ENCODE peak calls at places on chromosomes 13 and 19, in nine cellular contexts. One of them, this sample, is unnamed.

GRCh38 chr19:22945560-22945959 is 57.4 kb downstream of the ZNF728 start:
- DNase-seq in NB4: peak; percentile 62
- DNase-seq in WTC11: no peak
- DNase-seq in stimulated activated CD8-positive, alpha-beta memory T cell treated with anti-CD3 and anti-CD28 coated beads, Interleukin-7, amount 100 ng/mL, for 24 hours: no peak
- DNase-seq in activated naive CD4-positive, alpha-beta T cell treated with anti-CD3 and anti-CD28 coated beads, Interleukin-2, amount 50 U/mL, for 72 hours: no peak
- DNase-seq in bronchial epithelial cell: no peak
- DNase-seq in HAP-1: no peak
- DNase-seq in fibroblast of lung: peak; percentile 38
- DNase-seq in left colon: no peak
- DNase-seq in this sample: no peak

GRCh38 chr19:41217741-41218140 is 1.3 kb upstream of the AXL start:
- DNase-seq in fibroblast of lung: no peak
- DNase-seq in left colon: no peak
- DNase-seq in bronchial epithelial cell: no peak
- DNase-seq in HAP-1: no peak
- DNase-seq in activated naive CD4-positive, alpha-beta T cell treated with anti-CD3 and anti-CD28 coated beads, Interleukin-2, amount 50 U/mL, for 72 hours: no peak
- DNase-seq in WTC11: no peak
- DNase-seq in NB4: no peak
- DNase-seq in stimulated activated CD8-positive, alpha-beta memory T cell treated with anti-CD3 and anti-CD28 coated beads, Interleukin-7, amount 100 ng/mL, for 24 hours: no peak
- DNase-seq in this sample: no peak

GRCh38 chr19:3389876-3390361 is 23.5 kb downstream of the NFIC start:
- DNase-seq in HAP-1: no peak
- DNase-seq in activated naive CD4-positive, alpha-beta T cell treated with anti-CD3 and anti-CD28 coated beads, Interleukin-2, amount 50 U/mL, for 72 hours: no peak
- DNase-seq in bronchial epithelial cell: peak; percentile 22
- DNase-seq in fibroblast of lung: peak; percentile 70
- DNase-seq in WTC11: peak; percentile 58
- DNase-seq in stimulated activated CD8-positive, alpha-beta memory T cell treated with anti-CD3 and anti-CD28 coated beads, Interleukin-7, amount 100 ng/mL, for 24 hours: no peak
- DNase-seq in left colon: no peak
- DNase-seq in NB4: no peak
- DNase-seq in this sample: no peak

GRCh38 chr19:3969435-3970312 is 1.2 kb downstream of the DAPK3 start:
- DNase-seq in WTC11: peak; percentile 40
- DNase-seq in bronchial epithelial cell: peak; percentile 94
- DNase-seq in NB4: no peak
- DNase-seq in left colon: no peak
- DNase-seq in fibroblast of lung: peak; percentile 68
- DNase-seq in activated naive CD4-positive, alpha-beta T cell treated with anti-CD3 and anti-CD28 coated beads, Interleukin-2, amount 50 U/mL, for 72 hours: no peak
- DNase-seq in stimulated activated CD8-positive, alpha-beta memory T cell treated with anti-CD3 and anti-CD28 coated beads, Interleukin-7, amount 100 ng/mL, for 24 hours: no peak
- DNase-seq in HAP-1: peak; percentile 33
- DNase-seq in this sample: peak; percentile 62

GRCh38 chr13:64471916-64472315 is 2758.2 kb downstream of the PCDH9 start:
- DNase-seq in left colon: no peak
- DNase-seq in stimulated activated CD8-positive, alpha-beta memory T cell treated with anti-CD3 and anti-CD28 coated beads, Interleukin-7, amount 100 ng/mL, for 24 hours: no peak
- DNase-seq in fibroblast of lung: peak; percentile 76
- DNase-seq in HAP-1: peak; percentile 82
- DNase-seq in activated naive CD4-positive, alpha-beta T cell treated with anti-CD3 and anti-CD28 coated beads, Interleukin-2, amount 50 U/mL, for 72 hours: no peak
- DNase-seq in bronchial epithelial cell: peak; percentile 42
- DNase-seq in WTC11: no peak
- DNase-seq in NB4: peak; percentile 25
- DNase-seq in this sample: no peak

GRCh38 chr19:48915757-48916156 is 15.6 kb downstream of the NUCB1 start:
- DNase-seq in NB4: no peak
- DNase-seq in left colon: no peak
- DNase-seq in WTC11: no peak
- DNase-seq in HAP-1: no peak
- DNase-seq in activated naive CD4-positive, alpha-beta T cell treated with anti-CD3 and anti-CD28 coated beads, Interleukin-2, amount 50 U/mL, for 72 hours: no peak
- DNase-seq in bronchial epithelial cell: no peak
- DNase-seq in stimulated activated CD8-positive, alpha-beta memory T cell treated with anti-CD3 and anti-CD28 coated beads, Interleukin-7, amount 100 ng/mL, for 24 hours: no peak
- DNase-seq in fibroblast of lung: no peak
- DNase-seq in this sample: no peak

GRCh38 chr13:82878536-82878935 is 1003.7 kb downstream of the SLITRK1 start:
- DNase-seq in stimulated activated CD8-positive, alpha-beta memory T cell treated with anti-CD3 and anti-CD28 coated beads, Interleukin-7, amount 100 ng/mL, for 24 hours: no peak
- DNase-seq in WTC11: no peak
- DNase-seq in left colon: no peak
- DNase-seq in HAP-1: peak; percentile 14
- DNase-seq in fibroblast of lung: peak; percentile 22
- DNase-seq in NB4: no peak
- DNase-seq in bronchial epithelial cell: peak; percentile 35
- DNase-seq in activated naive CD4-positive, alpha-beta T cell treated with anti-CD3 and anti-CD28 coated beads, Interleukin-2, amount 50 U/mL, for 72 hours: no peak
- DNase-seq in this sample: no peak

GRCh38 chr13:51002736-51003135 is 93.1 kb downstream of the RNASEH2B start:
- DNase-seq in NB4: no peak
- DNase-seq in HAP-1: no peak
- DNase-seq in fibroblast of lung: no peak
- DNase-seq in activated naive CD4-positive, alpha-beta T cell treated with anti-CD3 and anti-CD28 coated beads, Interleukin-2, amount 50 U/mL, for 72 hours: no peak
- DNase-seq in bronchial epithelial cell: peak; percentile 8
- DNase-seq in stimulated activated CD8-positive, alpha-beta memory T cell treated with anti-CD3 and anti-CD28 coated beads, Interleukin-7, amount 100 ng/mL, for 24 hours: no peak
- DNase-seq in left colon: no peak
- DNase-seq in WTC11: no peak
- DNase-seq in this sample: no peak

GRCh38 chr19:16624236-16624635 is 3.8 kb downstream of the MED26 start:
- DNase-seq in activated naive CD4-positive, alpha-beta T cell treated with anti-CD3 and anti-CD28 coated beads, Interleukin-2, amount 50 U/mL, for 72 hours: no peak
- DNase-seq in bronchial epithelial cell: no peak
- DNase-seq in stimulated activated CD8-positive, alpha-beta memory T cell treated with anti-CD3 and anti-CD28 coated beads, Interleukin-7, amount 100 ng/mL, for 24 hours: no peak
- DNase-seq in NB4: no peak
- DNase-seq in WTC11: no peak
- DNase-seq in HAP-1: no peak
- DNase-seq in left colon: no peak
- DNase-seq in fibroblast of lung: no peak
- DNase-seq in this sample: no peak

GRCh38 chr19:1856698-1857603 is 6.4 kb downstream of the KLF16 start:
- DNase-seq in bronchial epithelial cell: peak; percentile 78
- DNase-seq in stimulated activated CD8-positive, alpha-beta memory T cell treated with anti-CD3 and anti-CD28 coated beads, Interleukin-7, amount 100 ng/mL, for 24 hours: no peak
- DNase-seq in left colon: peak; percentile 95
- DNase-seq in activated naive CD4-positive, alpha-beta T cell treated with anti-CD3 and anti-CD28 coated beads, Interleukin-2, amount 50 U/mL, for 72 hours: peak; percentile 89
- DNase-seq in fibroblast of lung: peak; percentile 75
- DNase-seq in WTC11: peak; percentile 70
- DNase-seq in NB4: peak; percentile 96
- DNase-seq in HAP-1: no peak
- DNase-seq in this sample: peak; percentile 89